ENCODE peak calls at places on chromosome 7, in ten cellular contexts. A, F, W, B, Y, R, Q, D, E and O are unnamed samples.

GRCh38 chr7:155787171-155787851 is 25.0 kb downstream of the SHH start:
- DNase-seq in A (peak), F (no peak), W (no peak), B (no peak), Y (no peak), R (no peak), Q (no peak), D (no peak), E (no peak), O (peak)

GRCh38 chr7:117596134-117596533 is 116.3 kb downstream of the CFTR start:
- DNase-seq in A (no peak), F (no peak), W (no peak), B (no peak), Y (no peak), R (no peak), Q (no peak), D (no peak), E (no peak), O (no peak)

GRCh38 chr7:28433039-28433438 is 20.7 kb downstream of the CREB5 start:
- DNase-seq in A (no peak), F (no peak), W (no peak), B (no peak), Y (no peak), R (no peak), Q (no peak), D (no peak), E (no peak), O (no peak)

GRCh38 chr7:14125998-14126397 is 136.5 kb upstream of the ETV1 start:
- DNase-seq in A (peak), F (no peak), W (no peak), B (no peak), Y (no peak), R (no peak), Q (peak), D (no peak), E (no peak), O (peak)

GRCh38 chr7:131244259-131244852 is 83.3 kb upstream of the MKLN1 start:
- DNase-seq in A (peak), F (no peak), W (no peak), B (no peak), Y (peak), R (no peak), Q (peak), D (peak), E (peak), O (peak)

GRCh38 chr7:14501436-14501835 is 401.1 kb downstream of the DGKB start:
- DNase-seq in A (no peak), F (no peak), W (no peak), B (no peak), Y (no peak), R (no peak), Q (no peak), D (no peak), E (no peak), O (no peak)

GRCh38 chr7:12643001-12643400 is 44.4 kb upstream of the ARL4A start:
- DNase-seq in A (no peak), F (no peak), W (no peak), B (no peak), Y (no peak), R (no peak), Q (no peak), D (no peak), E (no peak), O (no peak)

GRCh38 chr7:25944777-25945176 is 207.2 kb upstream of the NFE2L3 start:
- DNase-seq in A (no peak), F (no peak), W (no peak), B (no peak), Y (no peak), R (no peak), Q (no peak), D (no peak), E (no peak), O (no peak)

GRCh38 chr7:157771-158251 is 34.6 kb upstream of the FAM20C start:
- DNase-seq in A (no peak), F (no peak), W (no peak), B (no peak), Y (no peak), R (peak), Q (no peak), D (no peak), E (no peak), O (no peak)

GRCh38 chr7:84049034-84049433 is 145.6 kb downstream of the SEMA3A start:
- DNase-seq in A (no peak), F (no peak), W (no peak), B (no peak), Y (no peak), R (no peak), Q (no peak), D (no peak), E (no peak), O (no peak)

GRCh38 chr7:38273286-38273995 is at the start of gene TARP:
- DNase-seq in A (no peak), F (no peak), W (no peak), B (no peak), Y (no peak), R (no peak), Q (no peak), D (no peak), E (no peak), O (no peak)

GRCh38 chr7:76191783-76192240 is 9.9 kb upstream of the SRRM3 start:
- DNase-seq in A (peak), F (peak), W (no peak), B (no peak), Y (peak), R (peak), Q (no peak), D (no peak), E (peak), O (peak)

GRCh38 chr7:124459101-124460052 is 306.2 kb downstream of the GPR37 start:
- DNase-seq in A (peak), F (no peak), W (no peak), B (no peak), Y (peak), R (no peak), Q (no peak), D (peak), E (no peak), O (peak)

GRCh38 chr7:95327356-95327755 is 3.0 kb upstream of the PON1 start:
- DNase-seq in A (peak), F (no peak), W (no peak), B (no peak), Y (no peak), R (no peak), Q (no peak), D (no peak), E (no peak), O (no peak)

GRCh38 chr7:36535866-36536664 is 146.4 kb downstream of the ANLN start:
- DNase-seq in A (peak), F (no peak), W (no peak), B (no peak), Y (no peak), R (no peak), Q (no peak), D (no peak), E (no peak), O (peak)

GRCh38 chr7:909358-910329 is 33.3 kb downstream of the GET4 start:
- DNase-seq in A (peak), F (no peak), W (no peak), B (no peak), Y (no peak), R (no peak), Q (no peak), D (no peak), E (no peak), O (no peak)

GRCh38 chr7:36147361-36147760 is 5.7 kb upstream of the EEPD1 start:
- DNase-seq in A (no peak), F (no peak), W (no peak), B (no peak), Y (no peak), R (no peak), Q (no peak), D (no peak), E (no peak), O (no peak)

GRCh38 chr7:130912910-130913720 is 179.1 kb upstream of the KLF14 start:
- DNase-seq in A (peak), F (no peak), W (peak), B (no peak), Y (peak), R (no peak), Q (peak), D (peak), E (peak), O (peak)

GRCh38 chr7:94571816-94572215 is 62.2 kb downstream of the CASD1 start:
- DNase-seq in A (no peak), F (no peak), W (no peak), B (no peak), Y (no peak), R (no peak), Q (no peak), D (no peak), E (no peak), O (no peak)

GRCh38 chr7:151459726-151460473 is 20.0 kb upstream of the CRYGN start:
- DNase-seq in A (peak), F (no peak), W (no peak), B (no peak), Y (peak), R (peak), Q (peak), D (peak), E (peak), O (peak)

GRCh38 chr7:82164813-82165212 is 278.8 kb downstream of the CACNA2D1 start:
- DNase-seq in A (peak), F (no peak), W (no peak), B (no peak), Y (peak), R (peak), Q (peak), D (peak), E (no peak), O (peak)

GRCh38 chr7:29371472-29371871 is 176.9 kb downstream of the CHN2 start:
- DNase-seq in A (no peak), F (no peak), W (no peak), B (no peak), Y (no peak), R (no peak), Q (no peak), D (no peak), E (no peak), O (no peak)

GRCh38 chr7:32611201-32611691 is 116.0 kb downstream of the AVL9 start:
- DNase-seq in A (no peak), F (no peak), W (no peak), B (no peak), Y (no peak), R (no peak), Q (no peak), D (no peak), E (no peak), O (no peak)

GRCh38 chr7:121620206-121620605 is 224.1 kb upstream of the FAM3C start:
- DNase-seq in A (no peak), F (no peak), W (no peak), B (no peak), Y (no peak), R (no peak), Q (no peak), D (no peak), E (no peak), O (no peak)

GRCh38 chr7:121960678-121961461 is 87.9 kb downstream of the PTPRZ1 start:
- DNase-seq in A (peak), F (no peak), W (no peak), B (no peak), Y (peak), R (no peak), Q (peak), D (peak), E (peak), O (peak)

GRCh38 chr7:84002348-84002747 is 192.2 kb downstream of the SEMA3A start:
- DNase-seq in A (no peak), F (no peak), W (no peak), B (no peak), Y (no peak), R (no peak), Q (no peak), D (no peak), E (no peak), O (no peak)

GRCh38 chr7:4809091-4809591 is 33.7 kb downstream of the AP5Z1 start:
- DNase-seq in A (no peak), F (no peak), W (no peak), B (no peak), Y (no peak), R (no peak), Q (no peak), D (no peak), E (no peak), O (no peak)

GRCh38 chr7:102914585-102914984 is 1.8 kb downstream of the LRRC17 start:
- DNase-seq in A (no peak), F (peak), W (no peak), B (no peak), Y (peak), R (peak), Q (no peak), D (no peak), E (no peak), O (no peak)

GRCh38 chr7:70400829-70401380 is 731.0 kb upstream of the GALNT17 start:
- DNase-seq in A (no peak), F (no peak), W (no peak), B (no peak), Y (no peak), R (peak), Q (no peak), D (no peak), E (no peak), O (no peak)

GRCh38 chr7:142098004-142098403 is 13.5 kb upstream of the MGAM2 start:
- DNase-seq in A (no peak), F (no peak), W (no peak), B (no peak), Y (no peak), R (no peak), Q (no peak), D (no peak), E (no peak), O (no peak)

GRCh38 chr7:131940621-131941020 is 384.2 kb upstream of the PODXL start:
- DNase-seq in A (no peak), F (no peak), W (no peak), B (no peak), Y (no peak), R (no peak), Q (no peak), D (no peak), E (no peak), O (no peak)

GRCh38 chr7:76262683-76263402 is 39.6 kb upstream of the HSPB1 start:
- DNase-seq in A (peak), F (peak), W (peak), B (no peak), Y (peak), R (peak), Q (no peak), D (peak), E (peak), O (peak)

GRCh38 chr7:66138994-66139752 is 24.5 kb downstream of the CRCP start:
- DNase-seq in A (peak), F (no peak), W (no peak), B (no peak), Y (no peak), R (no peak), Q (no peak), D (no peak), E (no peak), O (no peak)

GRCh38 chr7:116984511-116984910 is 31.2 kb downstream of the ST7 start:
- DNase-seq in A (no peak), F (no peak), W (no peak), B (no peak), Y (no peak), R (no peak), Q (no peak), D (no peak), E (no peak), O (no peak)